ENCODE peak calls at places on chromosomes 6 and 20, in four cellular contexts. One of them, this sample, is unnamed.

GRCh38 chr6:33696538-33697518 is 14.7 kb downstream of the UQCC2 start:
- DNase-seq in kidney: peak; percentile 84
- DNase-seq in uterus: peak; percentile 56
- DNase-seq in stomach: peak; percentile 77
- DNase-seq in this sample: peak; percentile 30

GRCh38 chr20:6566821-6567220 is 200.7 kb upstream of the BMP2 start:
- DNase-seq in kidney: no peak
- DNase-seq in stomach: no peak
- DNase-seq in uterus: no peak
- DNase-seq in this sample: no peak

GRCh38 chr6:29907637-29908340 is 34.5 kb upstream of the HLA-A start:
- DNase-seq in stomach: no peak
- DNase-seq in uterus: no peak
- DNase-seq in kidney: no peak
- DNase-seq in this sample: peak; percentile 71

GRCh38 chr20:24678351-24679106 is 209.1 kb downstream of the SYNDIG1 start:
- DNase-seq in stomach: no peak
- DNase-seq in uterus: no peak
- DNase-seq in kidney: peak; percentile 62
- DNase-seq in this sample: no peak

GRCh38 chr20:58695895-58696375 is 3.3 kb downstream of the NPEPL1 start:
- DNase-seq in uterus: no peak
- DNase-seq in stomach: no peak
- DNase-seq in kidney: no peak
- DNase-seq in this sample: no peak

GRCh38 chr6:144778773-144779531 is 493.8 kb downstream of the UTRN start:
- DNase-seq in stomach: no peak
- DNase-seq in kidney: no peak
- DNase-seq in uterus: no peak
- DNase-seq in this sample: peak; percentile 16

GRCh38 chr20:36468149-36469000 is 72.9 kb upstream of the MYL9 start:
- DNase-seq in kidney: no peak
- DNase-seq in stomach: peak; percentile 51
- DNase-seq in uterus: no peak
- DNase-seq in this sample: no peak

GRCh38 chr20:38726849-38727601 is 2.7 kb downstream of the SLC32A1 start:
- DNase-seq in uterus: no peak
- DNase-seq in kidney: no peak
- DNase-seq in stomach: no peak
- DNase-seq in this sample: no peak

GRCh38 chr6:1746919-1747460 is 137.3 kb downstream of the FOXC1 start:
- DNase-seq in stomach: no peak
- DNase-seq in uterus: no peak
- DNase-seq in kidney: peak; percentile 91
- DNase-seq in this sample: no peak

GRCh38 chr6:89797317-89797716 is 22.3 kb downstream of the MDN1 start:
- DNase-seq in stomach: no peak
- DNase-seq in kidney: no peak
- DNase-seq in uterus: no peak
- DNase-seq in this sample: no peak

GRCh38 chr6:143233563-143234285 is 173.0 kb downstream of the AIG1 start:
- DNase-seq in uterus: no peak
- DNase-seq in kidney: no peak
- DNase-seq in stomach: no peak
- DNase-seq in this sample: no peak

GRCh38 chr20:438581-439469 is 23.5 kb downstream of the TBC1D20 start:
- DNase-seq in stomach: peak; percentile 47
- DNase-seq in kidney: no peak
- DNase-seq in uterus: no peak
- DNase-seq in this sample: peak; percentile 33

GRCh38 chr6:90375681-90376439 is 79.2 kb upstream of the BACH2 start:
- DNase-seq in uterus: no peak
- DNase-seq in kidney: peak; percentile 75
- DNase-seq in stomach: no peak
- DNase-seq in this sample: no peak

GRCh38 chr20:57298457-57298856 is 31.1 kb upstream of the SPO11 start:
- DNase-seq in uterus: no peak
- DNase-seq in stomach: no peak
- DNase-seq in kidney: peak; percentile 2
- DNase-seq in this sample: no peak

GRCh38 chr20:56222201-56222600 is 26.3 kb upstream of the MC3R start:
- DNase-seq in uterus: no peak
- DNase-seq in stomach: no peak
- DNase-seq in kidney: no peak
- DNase-seq in this sample: no peak

GRCh38 chr20:24160563-24161355 is 172.2 kb upstream of the GGTLC1 start:
- DNase-seq in kidney: no peak
- DNase-seq in stomach: peak; percentile 63
- DNase-seq in uterus: peak; percentile 40
- DNase-seq in this sample: peak; percentile 37

GRCh38 chr6:48388045-48388444 is 277.0 kb upstream of the PTCHD4 start:
- DNase-seq in kidney: no peak
- DNase-seq in uterus: no peak
- DNase-seq in stomach: no peak
- DNase-seq in this sample: no peak

GRCh38 chr20:41818369-41818768 is 200.2 kb upstream of the CHD6 start:
- DNase-seq in uterus: no peak
- DNase-seq in stomach: no peak
- DNase-seq in kidney: no peak
- DNase-seq in this sample: no peak

GRCh38 chr6:32852018-32852843 is 1.3 kb downstream of the TAP1 start:
- DNase-seq in kidney: peak; percentile 84
- DNase-seq in uterus: peak; percentile 58
- DNase-seq in stomach: peak; percentile 44
- DNase-seq in this sample: peak; percentile 55

GRCh38 chr20:61285152-61285645 is 33.1 kb downstream of the CDH4 start:
- DNase-seq in stomach: no peak
- DNase-seq in uterus: no peak
- DNase-seq in kidney: no peak
- DNase-seq in this sample: no peak

GRCh38 chr6:72950114-72950860 is 275.0 kb downstream of the KHDC1L start:
- DNase-seq in kidney: no peak
- DNase-seq in stomach: no peak
- DNase-seq in uterus: no peak
- DNase-seq in this sample: no peak

GRCh38 chr6:158991017-158991723 is 8.8 kb downstream of the RSPH3 start:
- DNase-seq in uterus: no peak
- DNase-seq in stomach: no peak
- DNase-seq in kidney: no peak
- DNase-seq in this sample: no peak

GRCh38 chr6:2504495-2505064 is 246.1 kb downstream of the MYLK4 start:
- DNase-seq in stomach: no peak
- DNase-seq in kidney: no peak
- DNase-seq in uterus: no peak
- DNase-seq in this sample: no peak

GRCh38 chr6:31952140-31952805 is 6.4 kb downstream of the CFB start:
- DNase-seq in stomach: peak; percentile 75
- DNase-seq in kidney: peak; percentile 82
- DNase-seq in uterus: peak; percentile 62
- DNase-seq in this sample: peak; percentile 66

GRCh38 chr6:35295521-35296315 is 1.9 kb upstream of the DEF6 start:
- DNase-seq in kidney: no peak
- DNase-seq in stomach: no peak
- DNase-seq in uterus: no peak
- DNase-seq in this sample: no peak

GRCh38 chr6:30900863-30901417 is 7.1 kb upstream of the GTF2H4 start:
- DNase-seq in uterus: no peak
- DNase-seq in stomach: no peak
- DNase-seq in kidney: no peak
- DNase-seq in this sample: no peak

GRCh38 chr20:47487175-47487917 is 14.3 kb upstream of the NCOA3 start:
- DNase-seq in uterus: no peak
- DNase-seq in stomach: no peak
- DNase-seq in kidney: no peak
- DNase-seq in this sample: peak; percentile 21

GRCh38 chr6:72386324-72386723 is 235.5 kb upstream of the KCNQ5 start:
- DNase-seq in kidney: no peak
- DNase-seq in uterus: no peak
- DNase-seq in stomach: no peak
- DNase-seq in this sample: no peak

GRCh38 chr20:55140631-55141030 is 665.2 kb downstream of the DOK5 start:
- DNase-seq in kidney: no peak
- DNase-seq in stomach: no peak
- DNase-seq in uterus: no peak
- DNase-seq in this sample: no peak

GRCh38 chr20:34970193-34971037 is 14.7 kb downstream of the MYH7B start:
- DNase-seq in kidney: no peak
- DNase-seq in uterus: no peak
- DNase-seq in stomach: no peak
- DNase-seq in this sample: no peak

DNA sequence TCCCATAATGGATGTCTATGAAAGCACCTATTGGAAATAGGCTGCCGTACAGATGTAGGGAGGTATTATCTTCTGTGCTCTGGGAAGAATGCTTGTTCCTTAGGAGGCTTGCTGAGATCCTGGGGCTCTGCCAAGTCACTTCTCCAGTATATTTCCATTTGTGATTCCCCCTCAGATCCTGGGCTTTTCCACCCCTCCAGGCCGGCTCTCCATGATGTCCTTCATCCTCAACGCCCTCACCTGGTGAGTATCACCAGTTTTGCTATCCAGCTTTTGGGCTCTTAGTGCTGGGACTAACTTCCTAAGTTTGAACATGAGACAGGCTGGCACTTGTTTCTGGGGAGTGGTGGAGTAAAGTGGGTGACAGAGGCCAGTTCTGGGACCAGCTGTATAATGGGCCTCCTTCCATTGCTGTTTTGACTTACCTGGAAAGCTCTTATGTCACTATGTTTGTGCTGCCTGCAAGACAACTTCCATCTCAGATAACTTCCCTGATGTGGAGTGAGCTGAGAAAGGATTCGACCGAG is 2.6 kb downstream of the SYS1 start:
- DNase-seq in uterus: no peak
- DNase-seq in stomach: no peak
- DNase-seq in kidney: no peak
- DNase-seq in this sample: no peak
- H3K4me1 ChIP-seq in uterus: no peaks in the 10 kb centered on the region
- H3K4me1 ChIP-seq in stomach: peaks cover 39% of the 10 kb centered on the region
- H3K4me1 ChIP-seq in kidney: peaks cover 13% of the 10 kb centered on the region
- H3K4me1 ChIP-seq in this sample: no peaks in the 10 kb centered on the region

GRCh38 chr6:160790028-160790792 is 88.2 kb downstream of the PLG start:
- DNase-seq in uterus: no peak
- DNase-seq in stomach: no peak
- DNase-seq in kidney: no peak
- DNase-seq in this sample: no peak
- H3K4me3 ChIP-seq in uterus: no peak overlapping the region
- H3K4me3 ChIP-seq in stomach: no peak overlapping the region
- H3K4me3 ChIP-seq in kidney: no peak overlapping the region
- H3K4me3 ChIP-seq in this sample: no peak overlapping the region

DNA sequence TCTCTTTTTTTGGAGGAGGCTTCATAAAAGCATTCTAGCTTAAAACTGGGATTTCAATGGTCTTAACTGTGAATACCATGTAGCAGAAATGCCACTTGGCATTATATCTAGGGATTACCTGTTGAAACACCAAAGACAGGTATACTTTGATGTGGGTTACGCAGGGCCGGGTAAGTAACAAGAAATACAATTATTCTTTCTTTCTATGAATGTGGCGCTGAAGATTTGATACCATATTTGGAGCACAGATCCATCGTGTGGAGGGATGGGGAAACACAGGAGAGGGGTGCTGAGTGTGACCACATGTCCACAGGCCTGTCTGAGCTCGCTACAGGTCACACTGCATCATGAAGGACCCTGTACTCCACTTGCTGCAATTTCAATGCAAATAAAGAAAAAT is 257.8 kb downstream of the GMPR start:
- DNase-seq in kidney: no peak
- DNase-seq in uterus: no peak
- DNase-seq in stomach: no peak
- DNase-seq in this sample: no peak
- H3K4me1 ChIP-seq in kidney: no peaks in the 10 kb centered on the region
- H3K4me1 ChIP-seq in uterus: no peaks in the 10 kb centered on the region
- H3K4me1 ChIP-seq in stomach: peaks cover 26% of the 10 kb centered on the region
- H3K4me1 ChIP-seq in this sample: no peaks in the 10 kb centered on the region

GRCh38 chr20:9323622-9324021 is 190.8 kb upstream of the LAMP5 start:
- DNase-seq in kidney: peak; percentile 36
- DNase-seq in uterus: no peak
- DNase-seq in stomach: no peak
- DNase-seq in this sample: no peak

DNA sequence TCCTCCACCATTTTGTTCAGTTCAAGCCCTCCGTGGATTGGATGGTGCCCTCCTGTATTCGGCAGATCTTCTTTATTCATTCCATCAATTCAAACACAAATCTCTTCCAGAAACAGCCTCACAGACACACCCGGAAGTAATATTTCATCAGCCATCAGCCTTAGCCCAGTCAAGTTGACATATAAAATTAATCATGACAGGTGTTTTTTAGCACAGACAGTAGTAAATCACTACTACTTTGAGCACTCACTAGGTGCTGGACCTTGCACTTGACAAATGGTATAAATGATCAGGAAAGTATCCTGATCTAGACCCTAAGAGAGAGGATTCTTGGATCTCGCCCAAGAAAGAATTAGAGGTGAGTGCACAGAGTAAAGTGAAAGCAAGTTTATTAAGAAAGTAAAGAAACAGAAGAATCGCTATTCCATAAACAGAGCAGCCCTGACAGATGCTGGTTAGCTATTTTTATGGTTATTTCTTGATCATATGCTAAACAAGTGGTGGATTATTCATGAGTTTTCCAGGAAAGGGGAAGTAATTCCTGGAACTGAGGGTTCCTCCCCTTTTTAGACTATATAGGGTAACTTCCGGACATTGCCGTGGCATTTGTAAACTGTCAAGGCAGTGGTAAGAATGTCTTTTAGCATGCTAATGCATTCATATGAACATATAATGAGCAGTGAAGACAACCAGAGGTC is 194.6 kb upstream of the LAMP5 start:
- DNase-seq in kidney: no peak
- DNase-seq in stomach: no peak
- DNase-seq in uterus: no peak
- DNase-seq in this sample: peak; percentile 44
- H3K4me3 ChIP-seq in kidney: no peak overlapping the region
- H3K4me3 ChIP-seq in stomach: no peak overlapping the region
- H3K4me3 ChIP-seq in uterus: no peak overlapping the region
- H3K4me3 ChIP-seq in this sample: no peak overlapping the region

DNA sequence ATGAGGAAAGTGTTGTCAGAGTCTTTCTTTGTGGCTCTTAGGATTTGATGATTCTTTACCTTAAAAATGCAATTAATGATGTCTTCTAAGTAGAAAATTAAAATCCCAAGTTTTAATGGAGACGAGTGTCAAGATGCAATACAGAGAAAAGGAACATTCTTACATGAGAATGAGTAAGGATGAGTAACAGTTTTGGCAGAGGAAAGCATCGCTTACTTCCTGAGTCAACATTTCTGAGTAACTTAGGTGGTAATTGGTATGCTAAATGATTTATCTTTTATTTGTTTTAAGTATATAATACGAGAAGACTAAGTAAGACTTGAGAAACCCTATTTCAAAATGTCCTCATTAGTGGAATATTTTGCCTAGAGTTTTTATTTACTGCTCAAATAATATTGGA is 101.3 kb downstream of the RTN4IP1 start:
- DNase-seq in kidney: no peak
- DNase-seq in uterus: no peak
- DNase-seq in stomach: no peak
- DNase-seq in this sample: no peak
- H3K4me1 ChIP-seq in kidney: no peaks in the 10 kb centered on the region
- H3K4me1 ChIP-seq in uterus: no peaks in the 10 kb centered on the region
- H3K4me1 ChIP-seq in stomach: peaks cover 5% of the 10 kb centered on the region
- H3K4me1 ChIP-seq in this sample: peaks cover 2% of the 10 kb centered on the region

This sample was measured in small intestine.